ENCODE peak calls at places on chromosomes 16 and 17, in seven cellular contexts. S is GM23248, X is OCI-LY7, F is PC-9, J is SK-N-SH, Z is PC-3, H is MM.1S. V is an unnamed sample. For H3K9me2, the result is how much of the 10 kb centered on the place peaks cover.

GRCh38 chr17:82873521-82873920 is 33.7 kb upstream of the ZNF750 start:
- DNase-seq in S (no peak), X (no peak), F (no peak), J (no peak), Z (no peak), H (no peak), V (no peak)

GRCh38 chr17:27356091-27356705 is 62.3 kb downstream of the WSB1 start:
- DNase-seq in S (no peak), X (no peak), F (no peak), J (no peak), Z (no peak), H (no peak), V (no peak)

GRCh38 chr17:74222399-74222798 is 9.0 kb downstream of the TTYH2 start:
- DNase-seq in S (no peak), X (no peak), F (no peak), J (no peak), Z (no peak), H (no peak), V (no peak)

GRCh38 chr17:83193336-83194188 is 114.2 kb downstream of the METRNL start:
- DNase-seq in S (peak), X (peak), F (peak), J (no peak), Z (peak), H (peak), V (no peak)

GRCh38 chr17:80919331-80920284 is 72.0 kb upstream of the CHMP6 start:
- DNase-seq in S (no peak), X (no peak), F (no peak), J (no peak), Z (no peak), H (no peak), V (no peak)

GRCh38 chr16:56884026-56884582 is 19.1 kb downstream of the SLC12A3 start:
- DNase-seq in S (no peak), X (no peak), F (no peak), J (no peak), Z (no peak), H (no peak), V (no peak)

GRCh38 chr16:12801511-12802042 is 2.1 kb downstream of the CPPED1 start:
- DNase-seq in S (peak), X (peak), F (peak), J (no peak), Z (no peak), H (no peak), V (no peak)

GRCh38 chr17:79024901-79025737 is 1.1 kb downstream of the C1QTNF1 start:
- DNase-seq in S (peak), X (no peak), F (no peak), J (peak), Z (peak), H (no peak), V (no peak)

GRCh38 chr17:68509151-68510057 is 2.8 kb upstream of the PRKAR1A start:
- DNase-seq in S (no peak), X (peak), F (no peak), J (no peak), Z (peak), H (peak), V (no peak)

GRCh38 chr17:31830971-31831755 is 27.9 kb downstream of the COPRS start:
- DNase-seq in S (no peak), X (no peak), F (no peak), J (no peak), Z (no peak), H (no peak), V (no peak)

GRCh38 chr17:18851206-18851605 is 6.7 kb upstream of the PRPSAP2 start:
- DNase-seq in S (no peak), X (no peak), F (no peak), J (no peak), Z (peak), H (no peak), V (no peak)

GRCh38 chr17:18855831-18856624 is 1.9 kb upstream of the PRPSAP2 start:
- DNase-seq in S (peak), X (peak), F (peak), J (peak), Z (peak), H (peak), V (peak)

GRCh38 chr17:18858567-18859245 is 775 bp downstream of the PRPSAP2 start:
- DNase-seq in S (peak), X (no peak), F (no peak), J (no peak), Z (peak), H (no peak), V (no peak)

GRCh38 chr17:18857864-18858566 is at the start of gene PRPSAP2:
- DNase-seq in S (peak), X (peak), F (peak), J (peak), Z (peak), H (peak), V (peak)

GRCh38 chr17:18854956-18855355 is 3.0 kb upstream of the PRPSAP2 start:
- DNase-seq in S (no peak), X (no peak), F (no peak), J (no peak), Z (no peak), H (no peak), V (no peak)
- H3K9me2 ChIP-seq in S (under half), X (under half), F (under half), J (under half), Z (under half), H (under half), V (under half)

DNA sequence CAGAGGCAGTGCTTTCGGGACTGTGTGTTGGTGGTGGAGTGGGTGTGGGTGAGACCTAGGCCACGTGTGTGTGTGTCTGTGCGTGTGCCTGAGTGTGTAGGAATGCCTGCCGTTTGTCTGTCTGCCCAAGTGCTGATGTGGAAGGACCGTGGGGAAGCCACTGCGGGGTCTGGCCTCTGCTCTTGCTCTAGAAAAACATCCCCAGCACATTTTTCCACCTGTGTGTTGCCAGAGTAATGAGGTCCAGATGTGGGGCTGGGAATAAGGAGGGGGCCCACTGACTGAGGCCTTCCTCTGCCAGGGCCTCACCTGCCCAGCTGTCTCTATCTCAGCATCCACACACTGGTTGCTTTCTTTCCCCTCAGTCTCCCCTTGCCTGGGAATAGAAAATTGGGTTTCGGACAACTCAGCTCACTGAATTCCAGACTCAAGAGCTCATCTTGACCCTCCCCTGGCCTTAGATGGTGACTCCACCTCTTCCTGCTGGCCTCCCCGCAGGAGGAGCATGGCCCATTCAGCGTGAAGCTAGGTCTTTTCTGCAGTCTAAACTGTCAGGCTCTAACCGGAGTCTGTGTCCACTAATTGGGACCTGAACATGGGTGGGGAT is 7.6 kb downstream of the SGCA start:
- DNase-seq in S (peak), X (no peak), F (peak), J (peak), Z (no peak), H (no peak), V (peak)
- H3K9me2 ChIP-seq in S (under half), X (under half), F (under half), J (under half), Z (under half), H (under half), V (under half)

GRCh38 chr16:55778718-55779117 is 54.2 kb downstream of the CES1 start:
- DNase-seq in S (no peak), X (no peak), F (no peak), J (no peak), Z (no peak), H (no peak), V (no peak)
- H3K9me2 ChIP-seq in S (under half), X (under half), F (under half), J (under half), Z (under half), H (under half), V (under half)

GRCh38 chr16:60077791-60078280 is 1343.7 kb upstream of the GOT2 start:
- DNase-seq in S (no peak), X (no peak), F (no peak), J (no peak), Z (no peak), H (no peak), V (no peak)
- H3K9me2 ChIP-seq in S (under half), X (under half), F (under half), J (under half), Z (under half), H (under half), V (under half)

DNA sequence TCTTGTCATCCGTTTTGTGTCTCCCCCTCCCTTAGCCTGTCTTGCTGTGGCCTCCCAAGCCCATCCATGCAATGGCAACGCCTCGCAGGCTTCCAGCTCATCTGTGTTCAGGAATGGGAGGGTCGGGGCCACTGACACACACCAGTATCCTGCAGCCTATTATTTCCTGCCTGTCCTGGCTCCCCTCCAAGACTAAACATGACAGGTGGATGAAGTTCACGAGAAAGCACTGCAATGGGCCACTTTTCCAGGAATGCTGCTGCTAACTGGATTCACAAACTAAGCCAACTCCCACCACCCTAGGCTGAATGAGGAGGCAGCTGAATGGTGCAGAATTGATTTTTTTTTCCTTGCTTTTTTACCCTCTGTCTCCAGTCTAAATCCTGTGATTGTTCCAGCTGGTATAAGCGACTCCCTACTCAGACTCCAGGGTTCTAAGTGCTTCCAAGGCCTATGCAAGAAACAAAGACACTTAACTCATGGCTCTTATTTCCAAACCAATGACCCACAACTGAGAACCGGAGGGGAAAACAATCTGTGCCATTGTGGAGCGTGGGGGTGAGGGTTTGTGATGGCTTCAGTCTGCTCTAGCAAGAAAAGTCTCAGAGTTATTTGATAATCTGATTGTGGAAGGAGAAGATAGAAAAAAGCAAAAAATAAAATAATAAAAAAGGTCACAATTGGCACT is 23.3 kb downstream of the TMEM100 start:
- DNase-seq in S (no peak), X (no peak), F (no peak), J (no peak), Z (peak), H (no peak), V (no peak)
- H3K9me2 ChIP-seq in S (under half), X (under half), F (under half), J (under half), Z (under half), H (under half), V (under half)

GRCh38 chr16:11539635-11540034 is 47.1 kb downstream of the LITAF start:
- DNase-seq in S (no peak), X (no peak), F (no peak), J (no peak), Z (no peak), H (peak), V (no peak)
- H3K9me2 ChIP-seq in S (under half), X (under half), F (under half), J (under half), Z (under half), H (under half), V (under half)

DNA sequence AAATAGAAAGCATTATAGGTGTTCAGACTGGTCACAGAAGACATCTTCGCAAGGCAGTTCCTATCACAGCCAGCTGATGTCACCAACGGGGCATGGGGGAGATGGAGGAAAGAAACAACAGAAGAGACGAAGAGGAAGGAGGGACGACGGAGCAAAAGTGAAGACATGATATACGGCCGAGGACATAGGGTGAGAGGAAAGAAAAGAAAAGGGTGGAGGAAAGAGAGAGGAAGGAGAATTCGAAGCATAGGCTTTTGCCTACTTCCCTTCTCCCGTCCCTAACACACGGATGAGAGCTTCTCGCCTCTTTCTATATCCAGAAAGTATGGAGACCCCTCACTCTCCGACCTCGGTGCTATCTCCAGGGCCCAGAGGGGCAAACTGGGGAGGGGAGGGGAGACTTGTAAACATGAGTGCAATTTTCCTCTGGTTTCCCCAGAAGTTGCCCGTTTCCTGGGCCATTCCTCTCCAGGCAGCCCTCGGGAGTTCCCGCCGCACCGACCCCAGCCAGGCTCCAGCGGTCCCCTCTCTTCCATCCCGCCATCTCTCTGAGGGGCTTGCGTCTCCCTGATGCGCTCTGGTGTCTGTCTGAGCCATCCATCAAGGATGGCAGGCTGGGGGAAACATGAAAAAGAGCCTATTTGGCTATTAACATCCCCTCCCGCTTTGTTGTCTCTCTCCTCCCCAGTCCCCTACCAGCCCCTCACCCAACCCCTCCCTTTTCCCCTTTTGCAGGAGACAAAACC is 26.0 kb downstream of the COPZ2 start:
- DNase-seq in S (peak), X (peak), F (no peak), J (peak), Z (peak), H (peak), V (peak)
- H3K9me2 ChIP-seq in S (under half), X (under half), F (under half), J (under half), Z (under half), H (under half), V (under half)